ENCODE peak calls at places on chromosomes 7 and 10, in seven cellular contexts. Q, S, L, G, E, C and F are unnamed samples.

GRCh38 chr7:6026011-6026819 is 5.0 kb upstream of the ANKRD61 start:
- DNase-seq in L (peak), C (no peak), E (peak), G (peak), S (peak), Q (no peak), F (peak)

GRCh38 chr10:14385591-14386201 is 55.0 kb upstream of the FRMD4A start:
- DNase-seq in S (no peak), G (peak), Q (no peak), C (no peak), L (no peak), E (no peak), F (no peak)

GRCh38 chr7:101363734-101364374 is 1.2 kb downstream of the COL26A1 start:
- DNase-seq in C (peak), E (peak), G (peak), S (peak), L (peak), Q (peak), F (peak)

GRCh38 chr7:140287988-140288387 is 110.3 kb downstream of the SLC37A3 start:
- DNase-seq in S (no peak), G (no peak), Q (no peak), L (no peak), C (no peak), E (no peak), F (no peak)

GRCh38 chr7:57399972-57400371 is 50.0 kb upstream of the ZNF716 start:
- DNase-seq in Q (no peak), L (no peak), C (no peak), S (no peak), G (no peak), E (no peak), F (no peak)

GRCh38 chr7:130180571-130180971 is 24.6 kb downstream of the TMEM209 start:
- DNase-seq in G (peak), S (no peak), Q (no peak), L (no peak), C (no peak), E (peak), F (no peak)

GRCh38 chr7:94620703-94621118 is 35.2 kb downstream of the SGCE start:
- DNase-seq in L (no peak), S (peak), Q (no peak), C (peak), G (peak), E (peak), F (no peak)

GRCh38 chr7:19989906-19990305 is 216.5 kb upstream of the TMEM196 start:
- DNase-seq in Q (no peak), C (no peak), L (no peak), S (no peak), G (no peak), E (peak), F (no peak)

GRCh38 chr10:36721851-36722250 is 403.5 kb upstream of the ANKRD30A start:
- DNase-seq in Q (no peak), G (peak), C (no peak), S (no peak), L (no peak), E (peak), F (no peak)

GRCh38 chr7:4683043-4683883 is 1.2 kb downstream of the FOXK1 start:
- DNase-seq in C (no peak), G (no peak), Q (no peak), E (no peak), L (no peak), S (no peak), F (no peak)

GRCh38 chr10:58384536-58384998 is 643 bp upstream of the TFAM start:
- DNase-seq in L (no peak), E (no peak), G (no peak), Q (no peak), S (no peak), C (no peak), F (no peak)
- H3K23ac ChIP-seq in L (no peak), E (no peak), G (peak), Q (no peak), S (peak), C (no peak), F (no peak)

GRCh38 chr7:42991913-42992576 is 59.9 kb downstream of the MRPL32 start:
- DNase-seq in E (no peak), Q (no peak), L (peak), S (peak), G (no peak), C (no peak), F (peak)

GRCh38 chr7:42991024-42991423 is 58.8 kb downstream of the MRPL32 start:
- DNase-seq in G (no peak), L (no peak), C (no peak), E (no peak), S (no peak), Q (no peak), F (no peak)

GRCh38 chr7:42997611-42998010 is 65.4 kb downstream of the MRPL32 start:
- DNase-seq in C (no peak), Q (no peak), E (no peak), G (no peak), L (no peak), S (no peak), F (no peak)

GRCh38 chr7:42993038-42993437 is 60.9 kb downstream of the MRPL32 start:
- DNase-seq in C (peak), G (no peak), S (peak), L (no peak), E (no peak), Q (peak), F (peak)

GRCh38 chr7:42994096-42994495 is 61.9 kb downstream of the MRPL32 start:
- DNase-seq in L (no peak), E (no peak), S (no peak), G (no peak), C (no peak), Q (no peak), F (no peak)
- H3K23ac ChIP-seq in L (no peak), E (no peak), S (no peak), G (no peak), C (no peak), Q (no peak), F (no peak)

GRCh38 chr10:33306126-33306525 is 28.3 kb downstream of the NRP1 start:
- DNase-seq in C (no peak), S (no peak), E (peak), G (peak), Q (peak), L (no peak), F (no peak)
- H3K23ac ChIP-seq in C (no peak), S (no peak), E (no peak), G (no peak), Q (no peak), L (no peak), F (no peak)

DNA sequence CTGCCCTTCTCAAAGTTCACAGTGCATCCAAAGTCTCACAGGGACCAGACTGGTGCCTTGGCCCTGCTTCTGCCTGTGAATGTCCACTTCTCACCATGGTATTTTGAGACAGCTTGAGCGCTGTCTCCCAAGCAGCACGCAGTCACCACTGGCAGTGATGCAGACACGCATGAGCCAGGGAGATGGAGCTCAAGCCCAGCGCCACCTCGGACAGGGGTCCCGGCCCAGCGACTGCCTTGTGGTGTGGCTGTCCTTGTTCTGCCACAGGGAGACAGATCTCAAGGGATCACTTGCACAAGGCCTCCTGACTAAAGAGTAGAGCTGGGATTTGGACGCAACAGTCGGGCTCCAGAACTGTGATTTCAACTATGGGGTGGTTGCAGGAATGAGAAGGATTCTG is 92.6 kb upstream of the MBL2 start:
- DNase-seq in L (no peak), Q (no peak), G (no peak), S (no peak), C (no peak), E (no peak), F (no peak)
- H3K23ac ChIP-seq in L (no peak), Q (no peak), G (peak), S (no peak), C (no peak), E (no peak), F (no peak)

DNA sequence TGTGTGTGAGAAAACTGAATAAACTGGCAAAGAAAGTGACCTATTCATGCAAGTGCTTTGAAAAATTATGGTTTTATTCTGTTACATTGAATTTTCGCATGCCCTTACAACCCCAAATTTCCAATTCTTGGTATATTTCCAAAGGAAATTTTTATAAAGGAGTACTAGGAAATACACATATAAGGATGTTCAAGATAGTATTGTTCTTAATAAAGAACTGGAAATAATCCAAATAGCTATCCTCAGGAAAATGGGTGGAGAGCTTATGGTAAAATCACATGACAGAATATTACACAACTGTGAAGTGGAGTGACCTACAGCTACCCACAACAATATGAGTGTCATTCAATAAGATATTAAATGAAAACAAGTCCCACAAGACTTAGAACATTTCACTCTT is 138.9 kb upstream of the BMPER start:
- DNase-seq in L (no peak), G (no peak), C (no peak), Q (no peak), S (no peak), E (no peak), F (no peak)
- H3K23ac ChIP-seq in L (no peak), G (no peak), C (no peak), Q (no peak), S (no peak), E (no peak), F (no peak)